ENCODE peak calls at places on chromosomes 4 and X, in ten cellular contexts. D is type B pancreatic cell, A is suprapubic skin, Y is B cell, Q is choroid plexus epithelial cell, B is AG10803, C is cardiac muscle cell, I is transverse colon, S is foreskin fibroblast, F is endothelial cell. E is an unnamed sample.

GRCh38 chrX:5681159-5681558 is 547.5 kb downstream of the NLGN4X start:
- DNase-seq in D (no peak), A (no peak), Y (no peak), Q (no peak), B (peak), C (no peak), I (no peak), S (no peak), F (no peak), E (no peak)

GRCh38 chr4:82584921-82585320 is 23.1 kb upstream of the TMEM150C start:
- DNase-seq in D (no peak), A (no peak), Y (no peak), Q (no peak), B (no peak), C (no peak), I (no peak), S (no peak), F (no peak), E (no peak)

GRCh38 chr4:94880976-94881375 is 123.2 kb downstream of the BMPR1B start:
- DNase-seq in D (no peak), A (no peak), Y (no peak), Q (peak), B (peak), C (no peak), I (no peak), S (peak), F (no peak), E (no peak)

GRCh38 chrX:57083143-57083542 is 38.2 kb downstream of the SPIN2B start:
- DNase-seq in D (no peak), A (no peak), Y (no peak), Q (no peak), B (no peak), C (no peak), I (no peak), S (no peak), F (no peak), E (no peak)

GRCh38 chr4:129641179-129641578 is 545.2 kb downstream of the C4orf33 start:
- DNase-seq in D (no peak), A (no peak), Y (no peak), Q (peak), B (peak), C (peak), I (peak), S (peak), F (peak), E (peak)

GRCh38 chr4:40912455-40913055 is 162.8 kb downstream of the NSUN7 start:
- DNase-seq in D (no peak), A (no peak), Y (no peak), Q (peak), B (peak), C (peak), I (no peak), S (no peak), F (no peak), E (no peak)

GRCh38 chr4:4358093-4358840 is 28.6 kb upstream of the NSG1 start:
- DNase-seq in D (no peak), A (no peak), Y (no peak), Q (no peak), B (no peak), C (no peak), I (no peak), S (no peak), F (no peak), E (no peak)

GRCh38 chrX:39922926-39923325 is 174.8 kb downstream of the BCOR start:
- DNase-seq in D (no peak), A (no peak), Y (no peak), Q (no peak), B (no peak), C (no peak), I (no peak), S (no peak), F (no peak), E (no peak)

GRCh38 chr4:98444371-98444770 is 183.2 kb downstream of the RAP1GDS1 start:
- DNase-seq in D (no peak), A (no peak), Y (no peak), Q (no peak), B (no peak), C (no peak), I (no peak), S (no peak), F (no peak), E (no peak)

GRCh38 chr4:1463088-1463926 is 57.1 kb upstream of the NKX1-1 start:
- DNase-seq in D (peak), A (no peak), Y (no peak), Q (peak), B (peak), C (peak), I (no peak), S (peak), F (no peak), E (peak)

GRCh38 chr4:92270908-92271307 is 32.9 kb upstream of the GRID2 start:
- DNase-seq in D (no peak), A (no peak), Y (no peak), Q (peak), B (no peak), C (peak), I (no peak), S (no peak), F (peak), E (no peak)

GRCh38 chr4:32196950-32197688 is 1477.0 kb downstream of the PCDH7 start:
- DNase-seq in D (no peak), A (no peak), Y (no peak), Q (peak), B (no peak), C (no peak), I (no peak), S (no peak), F (no peak), E (no peak)

GRCh38 chrX:109934434-109934833 is 68.5 kb upstream of the TMEM164 start:
- DNase-seq in D (no peak), A (no peak), Y (no peak), Q (peak), B (peak), C (peak), I (no peak), S (no peak), F (no peak), E (no peak)

GRCh38 chr4:123474817-123475216 is 78.2 kb downstream of the SPRY1 start:
- DNase-seq in D (no peak), A (no peak), Y (no peak), Q (no peak), B (no peak), C (no peak), I (no peak), S (no peak), F (no peak), E (no peak)

GRCh38 chrX:13463608-13464007 is 105.8 kb upstream of the EGFL6 start:
- DNase-seq in D (no peak), A (no peak), Y (no peak), Q (peak), B (peak), C (peak), I (peak), S (peak), F (no peak), E (peak)

GRCh38 chr4:73870260-73870659 is 1.1 kb downstream of the CXCL1 start:
- DNase-seq in D (no peak), A (no peak), Y (no peak), Q (peak), B (no peak), C (peak), I (peak), S (no peak), F (no peak), E (no peak)

GRCh38 chrX:13647709-13648212 is 5.2 kb upstream of the TCEANC start:
- DNase-seq in D (no peak), A (peak), Y (no peak), Q (peak), B (no peak), C (peak), I (peak), S (peak), F (no peak), E (no peak)

GRCh38 chr4:151690164-151690856 is 70.5 kb downstream of the GATB start:
- DNase-seq in D (no peak), A (no peak), Y (no peak), Q (peak), B (peak), C (peak), I (no peak), S (peak), F (no peak), E (no peak)

GRCh38 chr4:7831330-7831729 is 108.3 kb downstream of the AFAP1 start:
- DNase-seq in D (no peak), A (no peak), Y (no peak), Q (peak), B (peak), C (peak), I (no peak), S (peak), F (no peak), E (no peak)

GRCh38 chr4:732480-732879 is 26.8 kb downstream of the PCGF3 start:
- DNase-seq in D (no peak), A (no peak), Y (no peak), Q (no peak), B (no peak), C (no peak), I (no peak), S (no peak), F (no peak), E (no peak)

GRCh38 chr4:3300198-3300671 is 7.4 kb downstream of the RGS12 start:
- DNase-seq in D (no peak), A (no peak), Y (peak), Q (no peak), B (no peak), C (no peak), I (no peak), S (no peak), F (no peak), E (no peak)
- TF ChIP-seq CTCF in D (no peak), A (no peak), Y (no peak), Q (no peak), B (no peak), C (no peak), I (no peak), S (no peak), F (no peak), E (no peak)

DNA sequence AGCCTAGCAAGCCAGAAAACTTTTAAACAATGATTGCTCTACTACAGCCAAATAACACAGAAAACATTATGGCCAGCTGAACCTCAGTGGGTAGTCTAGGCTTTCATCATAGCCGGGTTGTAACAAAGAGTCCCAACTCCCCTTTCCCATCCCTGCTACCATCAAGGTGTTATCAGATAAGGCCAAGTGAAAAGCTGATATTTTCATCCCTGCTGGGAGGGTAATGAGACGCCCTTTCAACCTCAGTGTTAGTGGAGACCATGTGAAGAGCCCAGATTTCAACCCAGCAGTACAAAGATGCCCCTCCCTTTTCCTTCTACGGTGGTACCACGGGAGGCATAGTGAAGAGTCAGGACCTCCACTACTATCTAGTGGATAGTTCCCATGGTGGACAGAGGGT is 433.7 kb downstream of the GPM6A start:
- DNase-seq in D (no peak), A (no peak), Y (no peak), Q (no peak), B (no peak), C (no peak), I (no peak), S (no peak), F (no peak), E (no peak)
- TF ChIP-seq CTCF in D (no peak), A (no peak), Y (no peak), Q (no peak), B (no peak), C (no peak), I (no peak), S (no peak), F (no peak), E (no peak)

GRCh38 chr4:37890501-37891220 is at the start of gene TBC1D1:
- DNase-seq in D (no peak), A (peak), Y (peak), Q (no peak), B (no peak), C (peak), I (peak), S (no peak), F (peak), E (peak)
- TF ChIP-seq CTCF in D (no peak), A (no peak), Y (no peak), Q (no peak), B (no peak), C (no peak), I (peak), S (no peak), F (no peak), E (no peak)

DNA sequence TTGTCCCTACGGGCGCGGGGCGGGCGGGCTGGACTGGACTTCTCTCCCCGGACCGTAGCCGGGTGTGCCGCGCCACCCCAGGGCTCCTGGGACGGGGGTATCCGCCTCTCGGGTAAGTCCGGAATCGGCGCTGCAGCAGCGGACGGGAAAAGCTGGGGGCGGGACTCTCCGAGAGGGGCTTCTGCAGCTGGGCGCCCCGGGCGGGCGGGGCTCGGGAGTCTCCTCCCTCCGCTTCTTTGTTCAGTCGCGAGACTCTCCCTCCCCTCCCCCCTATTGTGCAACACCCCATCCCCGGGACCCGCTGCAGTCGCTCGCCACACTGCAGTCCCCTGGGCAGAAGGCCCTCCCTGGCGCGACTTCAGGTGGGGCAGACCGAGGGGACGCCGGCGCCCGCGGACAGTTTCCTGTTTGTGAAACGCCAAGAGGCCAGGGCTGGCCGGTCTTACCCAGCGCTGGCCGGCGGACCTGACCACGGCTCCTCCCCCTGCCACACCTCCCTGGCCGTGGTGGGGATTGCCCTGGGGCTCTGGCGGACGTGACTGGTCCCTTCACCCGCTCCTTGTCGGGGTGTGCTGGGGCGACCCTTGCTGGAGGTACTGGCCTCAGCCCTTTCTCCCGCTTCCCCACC is 966 bp downstream of the CCNG2 start:
- DNase-seq in D (peak), A (peak), Y (peak), Q (peak), B (peak), C (peak), I (peak), S (peak), F (peak), E (peak)
- TF ChIP-seq CTCF in D (no peak), A (no peak), Y (no peak), Q (no peak), B (no peak), C (no peak), I (no peak), S (no peak), F (no peak), E (no peak)

DNA sequence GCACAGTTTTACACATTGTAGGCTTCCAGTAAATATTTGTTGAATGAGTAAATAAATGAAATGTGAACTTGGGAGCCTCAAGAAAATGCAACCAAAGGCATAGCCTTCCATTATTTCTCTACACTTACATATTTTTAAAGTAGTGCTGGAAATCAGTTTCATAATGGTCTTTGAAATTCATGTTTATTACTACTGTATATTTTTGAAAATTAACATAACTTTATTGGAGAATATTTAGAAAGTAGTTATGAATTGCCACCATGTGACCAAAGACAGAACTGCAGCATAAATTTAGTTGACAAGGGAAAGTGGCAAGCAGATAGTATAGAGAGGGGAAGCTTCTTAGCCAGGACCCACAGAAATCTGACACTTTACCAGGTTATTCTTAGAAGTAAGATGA is 6.4 kb downstream of the TCEAL8 start:
- DNase-seq in D (no peak), A (no peak), Y (no peak), Q (peak), B (peak), C (peak), I (no peak), S (no peak), F (no peak), E (no peak)
- TF ChIP-seq CTCF in D (peak), A (peak), Y (peak), Q (peak), B (peak), C (peak), I (peak), S (peak), F (peak), E (peak)

GRCh38 chr4:110163327-110164070 is 34.9 kb downstream of the ELOVL6 start:
- DNase-seq in D (no peak), A (no peak), Y (no peak), Q (peak), B (peak), C (peak), I (no peak), S (peak), F (no peak), E (no peak)
- TF ChIP-seq CTCF in D (no peak), A (no peak), Y (no peak), Q (peak), B (peak), C (peak), I (no peak), S (peak), F (no peak), E (no peak)

DNA sequence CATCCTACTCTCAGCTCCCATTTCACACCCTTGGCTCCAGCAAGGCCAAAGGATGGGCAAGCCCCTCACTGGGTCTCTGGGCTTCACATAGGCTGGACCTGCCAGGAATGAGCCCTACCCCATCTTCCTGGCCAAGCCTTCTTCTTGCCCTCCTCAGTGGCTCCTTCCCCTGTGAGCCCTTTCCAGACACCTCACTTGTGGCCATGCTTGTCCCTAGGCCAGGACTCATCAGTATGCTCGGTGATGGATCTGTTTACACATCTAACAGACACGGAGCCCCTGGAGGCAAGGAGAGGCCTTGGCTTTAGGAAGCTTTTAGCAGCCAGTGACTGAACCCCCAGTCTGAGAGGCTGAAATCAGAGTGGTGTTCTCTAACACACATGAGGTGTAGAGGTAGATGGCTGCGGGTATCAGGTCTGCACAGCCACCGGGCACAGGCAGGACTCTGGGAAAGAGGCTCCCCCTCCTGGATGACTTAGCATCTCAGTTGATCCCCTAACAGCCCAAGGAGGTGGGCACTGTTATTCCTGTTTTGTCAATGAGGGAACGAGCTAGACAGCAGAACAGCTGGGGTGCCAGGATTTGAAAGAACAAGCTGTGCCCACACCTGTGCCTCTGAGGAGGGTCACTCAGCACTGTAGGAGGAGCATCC is 44.8 kb downstream of the PPP2R2C start:
- DNase-seq in D (no peak), A (no peak), Y (no peak), Q (no peak), B (no peak), C (no peak), I (no peak), S (no peak), F (no peak), E (no peak)
- TF ChIP-seq CTCF in D (peak), A (no peak), Y (no peak), Q (no peak), B (no peak), C (no peak), I (no peak), S (no peak), F (no peak), E (no peak)

GRCh38 chr4:128310266-128310697 is 22.7 kb upstream of the PGRMC2 start:
- DNase-seq in D (no peak), A (no peak), Y (no peak), Q (peak), B (no peak), C (peak), I (peak), S (no peak), F (no peak), E (peak)
- TF ChIP-seq CTCF in D (peak), A (no peak), Y (no peak), Q (peak), B (peak), C (peak), I (no peak), S (peak), F (no peak), E (no peak)

E was measured in glutamatergic neuron.